ENCODE peak calls at places on chromosomes 5 and 9, in five cellular contexts. T is dorsolateral prefrontal cortex, P is astrocyte of the spinal cord, U is brain microvascular endothelial cell, M is upper lobe of right lung. C is an unnamed sample.
A peak's percentile ranks its signal among the peaks of the same experiment; 100 is the strongest.

GRCh38 chr9:130498298-130498917 is 53.6 kb downstream of the ASS1 start:
- DNase-seq in T (no peak), P (no peak), U (no peak), M (no peak), C (peak; percentile 62)

GRCh38 chr9:85040806-85041575 is 371.5 kb downstream of the NTRK2 start:
- DNase-seq in T (peak; percentile 85), P (peak; percentile 4), U (no peak), M (no peak), C (no peak)

GRCh38 chr5:150774145-150774544 is 4.4 kb upstream of the SMIM3 start:
- DNase-seq in T (no peak), P (peak; percentile 87), U (peak; percentile 89), M (no peak), C (peak; percentile 90)

GRCh38 chr9:120689860-120690259 is 24.4 kb downstream of the MEGF9 start:
- DNase-seq in T (no peak), P (peak; percentile 75), U (peak; percentile 64), M (no peak), C (no peak)

GRCh38 chr5:134525687-134526482 is 415 bp downstream of the JADE2 start:
- DNase-seq in T (peak; percentile 69), P (peak; percentile 86), U (peak; percentile 73), M (peak; percentile 87), C (peak; percentile 92)

GRCh38 chr5:102958481-102959011 is 161.4 kb downstream of the GIN1 start:
- DNase-seq in T (no peak), P (peak; percentile 77), U (peak; percentile 46), M (no peak), C (peak; percentile 63)

GRCh38 chr5:59099270-59099994 is 516.6 kb downstream of the RAB3C start:
- DNase-seq in T (no peak), P (peak; percentile 89), U (peak; percentile 91), M (no peak), C (peak; percentile 81)

GRCh38 chr9:114153761-114154596 is 1.4 kb upstream of the COL27A1 start:
- DNase-seq in T (no peak), P (no peak), U (no peak), M (no peak), C (no peak)

GRCh38 chr9:74556685-74557084 is 59.5 kb downstream of the RORB start:
- DNase-seq in T (no peak), P (no peak), U (no peak), M (no peak), C (no peak)

GRCh38 chr5:155616779-155617392 is 603.3 kb downstream of the KIF4B start:
- DNase-seq in T (peak; percentile 20), P (no peak), U (no peak), M (peak; percentile 60), C (peak; percentile 2)

GRCh38 chr9:121727295-121728028 is 76.0 kb downstream of the DAB2IP start:
- DNase-seq in T (peak; percentile 35), P (no peak), U (no peak), M (no peak), C (no peak)

GRCh38 chr9:121999556-121999955 is 93.6 kb downstream of the TTLL11 start:
- DNase-seq in T (no peak), P (no peak), U (no peak), M (no peak), C (no peak)

GRCh38 chr9:12784461-12785250 is 9.8 kb downstream of the LURAP1L start:
- DNase-seq in T (no peak), P (peak; percentile 92), U (peak; percentile 96), M (peak; percentile 68), C (peak; percentile 95)

GRCh38 chr9:91198405-91198804 is 163.3 kb downstream of the AUH start:
- DNase-seq in T (no peak), P (no peak), U (no peak), M (no peak), C (no peak)

GRCh38 chr5:72235725-72236124 is 84.3 kb downstream of the MRPS27 start:
- DNase-seq in T (no peak), P (no peak), U (no peak), M (no peak), C (peak; percentile 33)

GRCh38 chr9:76371901-76372300 is 22.3 kb downstream of the RFK start:
- DNase-seq in T (no peak), P (peak; percentile 38), U (peak; percentile 60), M (no peak), C (peak; percentile 41)

GRCh38 chr5:38827525-38827924 is 18.3 kb upstream of the OSMR start:
- DNase-seq in T (no peak), P (peak; percentile 55), U (no peak), M (no peak), C (peak; percentile 71)

GRCh38 chr5:34891981-34892380 is 23.3 kb downstream of the RAD1 start:
- DNase-seq in T (no peak), P (peak; percentile 67), U (peak; percentile 6), M (no peak), C (peak; percentile 94)

GRCh38 chr9:112348257-112348992 is 15.0 kb upstream of the PTBP3 start:
- DNase-seq in T (peak; percentile 76), P (peak; percentile 69), U (peak; percentile 65), M (peak; percentile 92), C (peak; percentile 88)

GRCh38 chr5:71924980-71925379 is 182.3 kb upstream of the MAP1B start:
- DNase-seq in T (no peak), P (peak; percentile 66), U (peak; percentile 48), M (no peak), C (no peak)

GRCh38 chr9:72579880-72580570 is 58.6 kb downstream of the TMC1 start:
- DNase-seq in T (no peak), P (peak; percentile 34), U (no peak), M (no peak), C (peak; percentile 75)

GRCh38 chr5:149546974-149547373 is 4.3 kb downstream of the CSNK1A1 start:
- DNase-seq in T (no peak), P (no peak), U (no peak), M (no peak), C (no peak)

GRCh38 chr5:177005619-177006264 is 837 bp downstream of the UIMC1 start:
- DNase-seq in T (peak; percentile 86), P (peak; percentile 74), U (peak; percentile 52), M (peak; percentile 89), C (peak; percentile 90)

GRCh38 chr5:168064933-168065622 is 226.4 kb upstream of the WWC1 start:
- DNase-seq in T (no peak), P (no peak), U (no peak), M (no peak), C (no peak)

GRCh38 chr9:18274693-18275092 is 199.3 kb upstream of the ADAMTSL1 start:
- DNase-seq in T (no peak), P (peak; percentile 57), U (no peak), M (no peak), C (peak; percentile 19)

GRCh38 chr5:137566118-137566541 is 67.0 kb upstream of the SPOCK1 start:
- DNase-seq in T (no peak), P (peak; percentile 12), U (peak; percentile 28), M (no peak), C (no peak)

GRCh38 chr5:115069087-115069968 is 100.4 kb downstream of the TRIM36 start:
- DNase-seq in T (peak; percentile 28), P (peak; percentile 51), U (peak; percentile 50), M (no peak), C (peak; percentile 29)

GRCh38 chr5:135053989-135054388 is 20.0 kb upstream of the PITX1 start:
- DNase-seq in T (no peak), P (no peak), U (no peak), M (no peak), C (no peak)

DNA sequence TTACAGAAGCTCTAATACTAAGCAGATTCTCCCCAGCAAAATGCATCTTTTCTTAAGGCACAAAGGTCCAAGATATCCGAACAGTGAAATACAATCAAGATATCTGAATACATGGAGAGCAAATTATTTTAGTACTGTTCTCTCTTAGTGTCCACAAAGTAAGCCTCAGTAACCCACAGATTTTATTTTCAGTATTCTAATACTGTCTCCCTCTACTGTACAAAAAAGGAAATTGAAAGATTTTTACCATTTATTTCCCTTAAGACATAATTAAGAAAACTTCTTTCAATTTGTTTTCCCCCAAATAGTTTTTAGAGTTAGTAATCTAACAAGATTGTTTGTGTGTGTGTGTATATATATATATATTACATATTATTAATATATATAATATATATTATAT is 24.7 kb upstream of the NOL6 start:
- DNase-seq in T (no peak), P (peak; percentile 20), U (no peak), M (no peak), C (no peak)
- TF ChIP-seq CTCF in T (no peak), P (no peak), U (no peak), M (peak; percentile 42), C (no peak)

GRCh38 chr5:133254803-133255202 is 203.0 kb downstream of the HSPA4 start:
- DNase-seq in T (no peak), P (no peak), U (no peak), M (no peak), C (no peak)
- H3K4me3 ChIP-seq in T (no peak overlapping the region), P (no peak overlapping the region), U (no peak overlapping the region), M (no peak overlapping the region), C (no peak overlapping the region)

GRCh38 chr5:125413861-125414260 is 667.4 kb upstream of the ZNF608 start:
- DNase-seq in T (no peak), P (no peak), U (no peak), M (no peak), C (peak; percentile 21)

GRCh38 chr5:125411163-125412050 is 665.0 kb upstream of the ZNF608 start:
- DNase-seq in T (no peak), P (peak; percentile 85), U (peak; percentile 84), M (no peak), C (peak; percentile 77)

GRCh38 chr5:125410501-125411162 is 664.2 kb upstream of the ZNF608 start:
- DNase-seq in T (no peak), P (peak; percentile 86), U (peak; percentile 10), M (no peak), C (peak; percentile 48)

GRCh38 chr5:125412561-125413535 is 666.4 kb upstream of the ZNF608 start:
- DNase-seq in T (peak; percentile 90), P (peak; percentile 94), U (peak; percentile 86), M (peak; percentile 84), C (peak; percentile 96)

GRCh38 chr5:125412051-125412560 is 665.7 kb upstream of the ZNF608 start:
- DNase-seq in T (no peak), P (peak; percentile 44), U (peak; percentile 34), M (no peak), C (peak; percentile 19)
- TF ChIP-seq CTCF in T (no peak), P (no peak), U (peak; percentile 29), M (no peak), C (no peak)

GRCh38 chr9:133458643-133459312 is 1.0 kb upstream of the CACFD1 start:
- DNase-seq in T (no peak), P (no peak), U (no peak), M (no peak), C (no peak)
- H3K4me3 ChIP-seq in T (peak overlapping the region; percentile 80), P (no peak overlapping the region), U (no peak overlapping the region), M (peak overlapping the region; percentile 59), C (peak overlapping the region; percentile 61)

DNA sequence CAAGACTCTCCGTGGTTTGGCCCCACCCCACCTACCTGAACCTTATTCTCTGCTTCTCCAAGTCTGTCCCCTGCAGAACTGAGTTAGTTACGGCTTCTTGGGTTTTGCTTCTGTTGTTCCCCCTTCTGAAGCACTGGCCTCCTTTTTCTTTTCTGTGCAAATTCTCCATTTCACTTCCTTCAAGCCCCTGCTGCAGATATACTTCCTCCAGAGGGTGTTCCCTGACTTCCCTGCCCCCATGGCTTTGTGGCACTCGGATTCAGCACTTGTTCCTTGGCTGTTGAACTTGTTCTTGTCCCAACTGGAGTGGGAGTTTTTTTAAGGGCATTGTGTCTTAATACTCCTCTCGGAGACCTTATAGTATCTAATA is 2.0 kb downstream of the ZBTB34 start:
- DNase-seq in T (no peak), P (no peak), U (no peak), M (no peak), C (no peak)
- TF ChIP-seq CTCF in T (no peak), P (no peak), U (no peak), M (no peak), C (no peak)

C was measured in foreskin fibroblast.